ENCODE peak calls at places on chromosome 3, in five cellular contexts. Y, G, E, S and H are unnamed samples. For H3K27me3, the result is how much of the 10 kb centered on the place peaks cover.

GRCh38 chr3:184508938-184509337 is 52.6 kb upstream of the EPHB3 start:
- DNase-seq in Y (no peak), G (no peak), E (no peak), S (no peak), H (no peak)

GRCh38 chr3:161395613-161396012 is 24.3 kb upstream of the SPTSSB start:
- DNase-seq in Y (no peak), G (no peak), E (no peak), S (no peak), H (no peak)

GRCh38 chr3:78029775-78030174 is 989.9 kb downstream of the ROBO2 start:
- DNase-seq in Y (no peak), G (no peak), E (no peak), S (no peak), H (no peak)

GRCh38 chr3:196287066-196287404 is 491 bp downstream of the PCYT1A start:
- DNase-seq in Y (no peak), G (peak), E (no peak), S (no peak), H (no peak)

GRCh38 chr3:53496984-53497383 is 2.6 kb downstream of the CACNA1D start:
- DNase-seq in Y (no peak), G (no peak), E (no peak), S (no peak), H (no peak)

GRCh38 chr3:157033001-157033400 is 126.9 kb downstream of the CCNL1 start:
- DNase-seq in Y (no peak), G (no peak), E (no peak), S (no peak), H (no peak)

GRCh38 chr3:192819001-192819569 is 91.7 kb upstream of the FGF12 start:
- DNase-seq in Y (no peak), G (no peak), E (no peak), S (no peak), H (no peak)

GRCh38 chr3:172065534-172065933 is 26.2 kb downstream of the FNDC3B start:
- DNase-seq in Y (peak), G (no peak), E (no peak), S (no peak), H (no peak)

GRCh38 chr3:173552526-173552925 is 155.0 kb downstream of the NLGN1 start:
- DNase-seq in Y (no peak), G (no peak), E (no peak), S (no peak), H (no peak)

GRCh38 chr3:7503431-7503830 is 642.5 kb downstream of the GRM7 start:
- DNase-seq in Y (no peak), G (no peak), E (no peak), S (no peak), H (no peak)

GRCh38 chr3:149702691-149703426 is 45.0 kb upstream of the WWTR1 start:
- DNase-seq in Y (peak), G (no peak), E (no peak), S (no peak), H (no peak)

GRCh38 chr3:56683122-56683817 is at the start of gene TASOR:
- DNase-seq in Y (peak), G (peak), E (peak), S (peak), H (peak)

GRCh38 chr3:188191460-188191859 is 37.5 kb downstream of the LPP start:
- DNase-seq in Y (no peak), G (no peak), E (no peak), S (no peak), H (no peak)

GRCh38 chr3:77718326-77718725 is 678.4 kb downstream of the ROBO2 start:
- DNase-seq in Y (no peak), G (no peak), E (no peak), S (no peak), H (no peak)

GRCh38 chr3:155184027-155184426 is 103.9 kb downstream of the MME start:
- DNase-seq in Y (no peak), G (no peak), E (no peak), S (no peak), H (no peak)

GRCh38 chr3:97952872-97953271 is 19.4 kb downstream of the RIOX2 start:
- DNase-seq in Y (no peak), G (no peak), E (no peak), S (no peak), H (no peak)

GRCh38 chr3:65595997-65596300 is 442.8 kb downstream of the MAGI1 start:
- DNase-seq in Y (no peak), G (no peak), E (no peak), S (no peak), H (no peak)

GRCh38 chr3:7917443-7918151 is 584.0 kb upstream of the LMCD1 start:
- DNase-seq in Y (no peak), G (no peak), E (no peak), S (no peak), H (no peak)

GRCh38 chr3:45043715-45044299 is 17.7 kb downstream of the CLEC3B start:
- DNase-seq in Y (peak), G (no peak), E (no peak), S (no peak), H (no peak)

GRCh38 chr3:61944736-61945135 is 383.4 kb downstream of the PTPRG start:
- DNase-seq in Y (no peak), G (no peak), E (no peak), S (no peak), H (no peak)

GRCh38 chr3:12588674-12589054 is 31.8 kb downstream of the MKRN2 start:
- DNase-seq in Y (no peak), G (no peak), E (no peak), S (no peak), H (no peak)

GRCh38 chr3:88059380-88060160 is 515 bp downstream of the ZNF654 start:
- DNase-seq in Y (no peak), G (no peak), E (no peak), S (peak), H (no peak)

GRCh38 chr3:16173696-16174355 is 654 bp upstream of the GALNT15 start:
- DNase-seq in Y (no peak), G (no peak), E (no peak), S (no peak), H (no peak)

GRCh38 chr3:27712136-27713065 is 9.7 kb downstream of the EOMES start:
- DNase-seq in Y (peak), G (peak), E (peak), S (peak), H (no peak)

GRCh38 chr3:172329070-172329469 is 119.2 kb downstream of the GHSR start:
- DNase-seq in Y (no peak), G (no peak), E (no peak), S (no peak), H (no peak)

GRCh38 chr3:79872483-79872882 is 104.7 kb upstream of the ROBO1 start:
- DNase-seq in Y (peak), G (no peak), E (no peak), S (no peak), H (no peak)

GRCh38 chr3:133992385-133992784 is 37.3 kb downstream of the SLCO2A1 start:
- DNase-seq in Y (no peak), G (no peak), E (no peak), S (no peak), H (no peak)

GRCh38 chr3:120708408-120708807 is 26.4 kb upstream of the HGD start:
- DNase-seq in Y (no peak), G (no peak), E (no peak), S (no peak), H (no peak)

GRCh38 chr3:181017690-181018089 is 28.2 kb upstream of the DNAJC19 start:
- DNase-seq in Y (no peak), G (no peak), E (no peak), S (no peak), H (no peak)

GRCh38 chr3:195179782-195180489 is 91.0 kb downstream of the XXYLT1 start:
- DNase-seq in Y (no peak), G (no peak), E (no peak), S (no peak), H (no peak)
- H3K27ac ChIP-seq in Y (no peak), G (no peak), E (peak), S (no peak), H (no peak)

DNA sequence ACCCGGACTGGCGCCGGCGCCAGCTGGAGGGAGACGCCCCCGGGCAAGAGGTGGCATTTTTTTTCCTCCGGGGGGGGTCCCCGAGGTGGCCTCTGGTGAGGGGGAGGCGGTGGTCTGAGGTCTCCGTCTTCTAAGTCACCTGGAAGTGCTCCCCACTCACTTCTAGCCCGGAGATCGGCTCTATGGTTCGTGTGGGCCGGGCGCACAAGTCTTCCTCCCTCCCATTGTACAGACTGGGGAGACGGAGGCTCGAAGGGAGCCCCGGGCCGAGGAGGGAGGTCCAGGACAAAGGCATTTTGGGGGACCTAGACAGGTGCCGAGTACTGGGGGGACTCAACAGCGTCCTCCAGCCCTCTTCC is 4.4 kb downstream of the GATA2 start:
- DNase-seq in Y (no peak), G (no peak), E (no peak), S (no peak), H (no peak)
- H3K27me3 ChIP-seq in Y (under half), G (under half), E (half or more), S (half or more), H (half or more)

GRCh38 chr3:25396251-25396650 is 31.8 kb upstream of the RARB start:
- DNase-seq in Y (no peak), G (no peak), E (no peak), S (no peak), H (no peak)

GRCh38 chr3:25397150-25397549 is 30.9 kb upstream of the RARB start:
- DNase-seq in Y (no peak), G (no peak), E (no peak), S (no peak), H (no peak)

DNA sequence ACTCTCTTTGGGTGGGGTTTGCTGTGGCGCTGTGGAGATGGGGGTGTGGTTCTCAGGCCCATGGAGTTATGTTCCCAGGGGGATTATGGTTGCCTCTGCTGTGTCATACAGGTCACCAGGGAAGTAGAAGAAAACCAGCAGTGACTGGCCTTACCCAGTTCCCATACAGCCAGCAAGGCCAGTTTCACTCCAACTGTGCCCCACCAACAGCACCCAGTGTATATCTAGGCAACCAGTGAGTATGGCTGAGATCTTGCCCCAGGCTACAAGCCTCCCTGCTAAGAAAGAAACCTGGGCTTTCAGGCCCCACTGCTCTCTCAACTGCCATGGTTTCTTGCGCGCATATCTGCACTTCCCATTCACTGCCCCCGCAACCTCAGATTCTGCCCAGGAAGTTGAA is 31.4 kb upstream of the RARB start:
- DNase-seq in Y (no peak), G (no peak), E (no peak), S (no peak), H (no peak)
- H3K27ac ChIP-seq in Y (no peak), G (no peak), E (no peak), S (no peak), H (no peak)

DNA sequence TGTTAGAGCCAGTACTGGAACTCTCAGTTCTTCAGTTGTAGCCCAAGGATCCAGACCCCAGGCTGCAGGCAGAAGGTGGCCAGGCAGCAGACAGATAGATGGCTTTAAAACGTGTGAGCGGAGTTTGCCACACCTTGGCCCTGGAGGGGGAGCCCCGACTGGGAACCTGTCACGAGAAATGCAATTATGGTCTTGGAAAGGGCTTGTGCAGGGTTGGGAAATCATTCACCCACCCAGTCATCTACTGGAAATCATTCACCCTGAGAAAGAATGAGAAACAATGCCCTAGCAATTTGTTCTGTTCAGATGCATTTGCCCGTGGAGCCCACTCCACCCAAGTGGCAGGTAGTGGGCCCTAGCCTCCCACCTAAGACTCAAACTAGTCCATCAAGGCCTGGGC is 127.7 kb downstream of the FBLN2 start:
- DNase-seq in Y (no peak), G (no peak), E (no peak), S (no peak), H (no peak)
- H3K27me3 ChIP-seq in Y (under half), G (under half), E (under half), S (under half), H (under half)

DNA sequence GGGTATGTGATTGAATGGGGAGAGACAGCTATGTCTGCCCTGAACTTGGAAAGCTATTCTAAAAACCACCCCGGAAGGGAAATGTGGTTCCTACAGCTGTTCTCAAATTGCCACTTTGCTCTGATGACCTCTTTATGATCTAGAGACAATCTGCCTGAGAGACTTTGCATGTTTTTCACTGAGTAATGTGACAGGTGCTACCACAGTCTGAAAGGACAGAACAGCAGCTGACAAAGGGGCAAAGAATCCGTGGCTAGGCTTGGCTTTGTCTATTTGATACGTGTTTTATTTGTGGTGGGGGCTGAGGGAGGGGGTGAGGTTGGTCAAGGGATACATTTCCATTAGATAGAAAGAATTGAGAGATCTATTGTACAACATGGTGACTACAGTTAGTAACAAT is 148.4 kb upstream of the NPHP3 start:
- DNase-seq in Y (no peak), G (peak), E (no peak), S (no peak), H (no peak)
- H3K27ac ChIP-seq in Y (no peak), G (peak), E (no peak), S (no peak), H (no peak)

GRCh38 chr3:138439646-138440045 is 5.2 kb downstream of the ESYT3 start:
- DNase-seq in Y (no peak), G (peak), E (no peak), S (no peak), H (no peak)
- H3K27me3 ChIP-seq in Y (under half), G (under half), E (under half), S (under half), H (under half)

GRCh38 chr3:128454310-128454618 is 12.4 kb downstream of the DNAJB8 start:
- DNase-seq in Y (no peak), G (no peak), E (no peak), S (no peak), H (no peak)

GRCh38 chr3:128452678-128453275 is 13.9 kb downstream of the DNAJB8 start:
- DNase-seq in Y (no peak), G (no peak), E (no peak), S (no peak), H (no peak)

GRCh38 chr3:128449111-128449638 is 17.5 kb downstream of the DNAJB8 start:
- DNase-seq in Y (no peak), G (no peak), E (no peak), S (no peak), H (no peak)

GRCh38 chr3:128453521-128454309 is 13.0 kb downstream of the DNAJB8 start:
- DNase-seq in Y (no peak), G (no peak), E (no peak), S (no peak), H (no peak)

DNA sequence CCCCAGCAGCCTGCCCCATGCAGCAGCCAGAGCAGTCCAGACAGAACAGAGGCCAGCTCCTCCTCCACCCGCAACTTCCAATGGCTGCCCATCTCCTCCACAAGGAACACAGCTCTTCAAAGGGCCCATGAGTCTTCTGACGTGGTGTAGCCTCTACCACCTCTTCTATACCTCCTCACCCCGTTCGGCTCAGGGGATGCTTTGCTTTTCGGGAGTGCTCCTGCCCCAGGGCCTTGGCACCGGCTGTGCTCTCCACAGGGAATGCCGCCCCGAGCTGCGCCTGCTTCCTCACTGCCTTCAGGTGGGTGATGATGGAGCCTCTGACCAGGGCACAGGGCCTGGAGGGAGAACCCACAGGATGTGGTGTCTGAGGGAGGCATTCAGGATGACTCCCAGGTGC is 14.6 kb downstream of the DNAJB8 start:
- DNase-seq in Y (no peak), G (no peak), E (no peak), S (no peak), H (no peak)
- H3K27ac ChIP-seq in Y (no peak), G (no peak), E (no peak), S (no peak), H (no peak)

DNA sequence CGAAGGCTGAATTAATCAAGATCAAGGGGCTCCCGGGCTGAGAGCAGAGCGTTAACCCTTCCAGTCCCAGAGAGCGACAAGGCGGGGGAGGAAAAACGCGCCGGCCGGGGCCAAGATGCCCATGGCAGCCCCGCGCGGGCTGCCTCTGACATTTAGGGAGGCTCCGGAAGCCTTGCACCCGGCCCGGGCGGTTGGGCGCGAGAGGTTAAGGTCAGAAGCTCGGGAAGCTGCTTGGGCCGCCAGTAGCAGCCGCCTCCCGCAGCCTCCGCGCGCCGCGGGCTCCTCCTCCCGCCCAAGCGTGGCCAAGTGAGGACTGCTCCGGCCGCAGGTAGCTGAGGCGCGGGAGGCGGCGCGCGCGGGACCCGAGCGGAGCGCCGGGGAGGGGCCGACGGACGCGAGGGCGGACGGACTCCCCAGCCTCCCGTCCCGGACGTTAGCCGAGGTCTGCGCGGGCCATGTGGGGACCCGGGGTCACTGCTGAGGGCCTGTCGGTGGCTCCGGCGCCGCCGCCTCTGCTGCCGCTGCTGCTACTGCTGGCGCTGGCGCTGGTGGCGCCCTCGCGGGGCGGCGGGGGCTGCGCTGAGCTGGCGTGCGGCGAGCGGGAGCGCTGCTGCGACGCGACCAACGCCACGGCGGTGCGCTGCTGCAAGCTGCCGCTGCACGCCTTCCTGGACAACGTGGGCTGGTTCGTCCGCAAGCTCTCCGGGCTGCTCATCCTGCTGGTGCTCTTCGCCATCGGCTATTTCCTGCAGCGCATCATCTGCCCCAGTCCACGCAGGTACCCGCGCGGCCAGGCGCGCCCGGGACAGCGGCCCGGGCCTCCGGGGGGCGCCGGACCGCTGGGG is at the start of gene C3orf80:
- DNase-seq in Y (no peak), G (no peak), E (peak), S (peak), H (no peak)
- H3K27me3 ChIP-seq in Y (under half), G (under half), E (under half), S (under half), H (under half)

GRCh38 chr3:147699175-147699838 is 290.1 kb downstream of the ZIC1 start:
- DNase-seq in Y (no peak), G (no peak), E (no peak), S (no peak), H (no peak)

GRCh38 chr3:147701195-147701594 is 292.0 kb downstream of the ZIC1 start:
- DNase-seq in Y (no peak), G (no peak), E (no peak), S (no peak), H (no peak)

GRCh38 chr3:147705626-147706025 is 296.5 kb downstream of the ZIC1 start:
- DNase-seq in Y (no peak), G (no peak), E (no peak), S (no peak), H (no peak)

GRCh38 chr3:147702499-147702898 is 293.3 kb downstream of the ZIC1 start:
- DNase-seq in Y (no peak), G (no peak), E (no peak), S (no peak), H (no peak)
- H3K27ac ChIP-seq in Y (no peak), G (no peak), E (no peak), S (no peak), H (no peak)

GRCh38 chr3:50265988-50266387 is 3.0 kb upstream of the SEMA3B start:
- DNase-seq in Y (no peak), G (no peak), E (no peak), S (no peak), H (no peak)

GRCh38 chr3:50268703-50269451 is at the start of gene SEMA3B:
- DNase-seq in Y (no peak), G (peak), E (peak), S (no peak), H (peak)

GRCh38 chr3:50268276-50268675 is 671 bp upstream of the SEMA3B start:
- DNase-seq in Y (no peak), G (no peak), E (no peak), S (no peak), H (no peak)

GRCh38 chr3:50266808-50267207 is 2.1 kb upstream of the SEMA3B start:
- DNase-seq in Y (no peak), G (no peak), E (no peak), S (no peak), H (no peak)

GRCh38 chr3:50267280-50267913 is 1.6 kb upstream of the SEMA3B start:
- DNase-seq in Y (no peak), G (peak), E (peak), S (no peak), H (no peak)
- H3K27me3 ChIP-seq in Y (under half), G (under half), E (under half), S (under half), H (under half)